ENCODE peak calls at places on chromosomes 6 and 20, in five cellular contexts. One of them, this sample, is unnamed.
A peak's percentile ranks its signal among the peaks of the same experiment; 100 is the strongest.

GRCh38 chr6:108116781-108117426 is 42.4 kb upstream of the OSTM1 start:
- DNase-seq in OCI-M1: no peak
- DNase-seq in occipital lobe: no peak
- DNase-seq in NB4: peak; percentile 13
- DNase-seq in ovary: no peak
- DNase-seq in this sample: no peak

GRCh38 chr6:43105538-43106218 is 29.6 kb downstream of the PTK7 start:
- DNase-seq in ovary: no peak
- DNase-seq in NB4: no peak
- DNase-seq in occipital lobe: no peak
- DNase-seq in OCI-M1: no peak
- DNase-seq in this sample: no peak

GRCh38 chr20:1813101-1813529 is 82.1 kb upstream of the SIRPA start:
- DNase-seq in NB4: no peak
- DNase-seq in occipital lobe: no peak
- DNase-seq in ovary: no peak
- DNase-seq in OCI-M1: no peak
- DNase-seq in this sample: peak; percentile 83

GRCh38 chr6:96104910-96105309 is 89.1 kb downstream of the FUT9 start:
- DNase-seq in ovary: no peak
- DNase-seq in NB4: no peak
- DNase-seq in occipital lobe: no peak
- DNase-seq in OCI-M1: no peak
- DNase-seq in this sample: no peak

GRCh38 chr6:83511901-83512681 is at the start of gene PRSS35:
- DNase-seq in ovary: peak; percentile 66
- DNase-seq in OCI-M1: peak; percentile 65
- DNase-seq in occipital lobe: peak; percentile 22
- DNase-seq in NB4: peak; percentile 72
- DNase-seq in this sample: peak; percentile 58

GRCh38 chr6:25404693-25405169 is 125.6 kb downstream of the CARMIL1 start:
- DNase-seq in ovary: no peak
- DNase-seq in NB4: no peak
- DNase-seq in OCI-M1: peak; percentile 47
- DNase-seq in occipital lobe: no peak
- DNase-seq in this sample: no peak

GRCh38 chr6:42281016-42281533 is 63.4 kb upstream of the MRPS10 start:
- DNase-seq in NB4: no peak
- DNase-seq in OCI-M1: no peak
- DNase-seq in ovary: no peak
- DNase-seq in occipital lobe: no peak
- DNase-seq in this sample: no peak

GRCh38 chr6:31132806-31133205 is 6.1 kb downstream of the PSORS1C2 start:
- DNase-seq in OCI-M1: no peak
- DNase-seq in NB4: no peak
- DNase-seq in occipital lobe: no peak
- DNase-seq in ovary: no peak
- DNase-seq in this sample: no peak

GRCh38 chr20:38272398-38272797 is 11.9 kb upstream of the KIAA1755 start:
- DNase-seq in OCI-M1: no peak
- DNase-seq in ovary: no peak
- DNase-seq in NB4: no peak
- DNase-seq in occipital lobe: no peak
- DNase-seq in this sample: no peak

GRCh38 chr20:53157443-53158408 is 185.6 kb downstream of the TSHZ2 start:
- DNase-seq in ovary: no peak
- DNase-seq in NB4: peak; percentile 75
- DNase-seq in OCI-M1: peak; percentile 57
- DNase-seq in occipital lobe: no peak
- DNase-seq in this sample: peak; percentile 19

GRCh38 chr20:63534427-63534830 is 2.7 kb downstream of the PTK6 start:
- DNase-seq in ovary: no peak
- DNase-seq in OCI-M1: no peak
- DNase-seq in occipital lobe: no peak
- DNase-seq in NB4: no peak
- DNase-seq in this sample: no peak

GRCh38 chr6:65059568-65059967 is 647.5 kb downstream of the EYS start:
- DNase-seq in OCI-M1: no peak
- DNase-seq in ovary: no peak
- DNase-seq in NB4: no peak
- DNase-seq in occipital lobe: no peak
- DNase-seq in this sample: no peak

GRCh38 chr6:119333707-119334295 is 15.8 kb downstream of the MAN1A1 start:
- DNase-seq in occipital lobe: no peak
- DNase-seq in NB4: no peak
- DNase-seq in OCI-M1: peak; percentile 29
- DNase-seq in ovary: no peak
- DNase-seq in this sample: no peak

GRCh38 chr20:48523191-48523757 is 304.5 kb downstream of the PREX1 start:
- DNase-seq in occipital lobe: no peak
- DNase-seq in OCI-M1: peak; percentile 54
- DNase-seq in ovary: no peak
- DNase-seq in NB4: peak; percentile 75
- DNase-seq in this sample: no peak

GRCh38 chr6:52503853-52504777 is 72.7 kb downstream of the TRAM2 start:
- DNase-seq in NB4: no peak
- DNase-seq in ovary: no peak
- DNase-seq in OCI-M1: peak; percentile 70
- DNase-seq in occipital lobe: no peak
- DNase-seq in this sample: peak; percentile 92

GRCh38 chr6:132819405-132820145 is 5.2 kb downstream of the RPS12 start:
- DNase-seq in ovary: no peak
- DNase-seq in NB4: peak; percentile 50
- DNase-seq in occipital lobe: no peak
- DNase-seq in OCI-M1: peak; percentile 44
- DNase-seq in this sample: no peak

GRCh38 chr6:130244728-130245127 is 22.0 kb upstream of the SAMD3 start:
- DNase-seq in NB4: no peak
- DNase-seq in ovary: no peak
- DNase-seq in OCI-M1: no peak
- DNase-seq in occipital lobe: no peak
- DNase-seq in this sample: no peak

GRCh38 chr6:20386218-20386617 is 15.5 kb upstream of the E2F3 start:
- DNase-seq in occipital lobe: no peak
- DNase-seq in NB4: no peak
- DNase-seq in ovary: no peak
- DNase-seq in OCI-M1: no peak
- DNase-seq in this sample: no peak

GRCh38 chr20:62377615-62378085 is 9.3 kb upstream of the RPS21 start:
- DNase-seq in ovary: no peak
- DNase-seq in OCI-M1: no peak
- DNase-seq in NB4: no peak
- DNase-seq in occipital lobe: no peak
- DNase-seq in this sample: no peak

GRCh38 chr6:127162808-127163207 is 44.3 kb downstream of the RSPO3 start:
- DNase-seq in NB4: no peak
- DNase-seq in OCI-M1: no peak
- DNase-seq in occipital lobe: no peak
- DNase-seq in ovary: no peak
- DNase-seq in this sample: no peak

GRCh38 chr6:159595173-159595572 is 97.9 kb downstream of the SOD2 start:
- DNase-seq in ovary: no peak
- DNase-seq in NB4: no peak
- DNase-seq in OCI-M1: no peak
- DNase-seq in occipital lobe: peak; percentile 29
- DNase-seq in this sample: no peak

GRCh38 chr6:2589171-2589661 is 161.5 kb downstream of the MYLK4 start:
- DNase-seq in ovary: no peak
- DNase-seq in NB4: no peak
- DNase-seq in OCI-M1: no peak
- DNase-seq in occipital lobe: no peak
- DNase-seq in this sample: no peak

GRCh38 chr6:89430563-89430962 is 2.4 kb upstream of the ANKRD6 start:
- DNase-seq in occipital lobe: no peak
- DNase-seq in OCI-M1: no peak
- DNase-seq in NB4: no peak
- DNase-seq in ovary: no peak
- DNase-seq in this sample: no peak

GRCh38 chr6:3522561-3523287 is 65.9 kb upstream of the SLC22A23 start:
- DNase-seq in NB4: no peak
- DNase-seq in OCI-M1: no peak
- DNase-seq in occipital lobe: no peak
- DNase-seq in ovary: no peak
- DNase-seq in this sample: no peak

GRCh38 chr6:47126647-47127339 is 84.7 kb upstream of the ADGRF1 start:
- DNase-seq in ovary: no peak
- DNase-seq in occipital lobe: no peak
- DNase-seq in OCI-M1: no peak
- DNase-seq in NB4: no peak
- DNase-seq in this sample: no peak

GRCh38 chr20:25284131-25284601 is 36.3 kb downstream of the PYGB start:
- DNase-seq in ovary: peak; percentile 2
- DNase-seq in occipital lobe: no peak
- DNase-seq in NB4: no peak
- DNase-seq in OCI-M1: no peak
- DNase-seq in this sample: no peak

GRCh38 chr6:21678990-21679389 is 85.4 kb downstream of the SOX4 start:
- DNase-seq in OCI-M1: peak; percentile 13
- DNase-seq in ovary: no peak
- DNase-seq in NB4: no peak
- DNase-seq in occipital lobe: no peak
- DNase-seq in this sample: no peak

GRCh38 chr20:40293740-40294139 is 395.3 kb downstream of the MAFB start:
- DNase-seq in OCI-M1: no peak
- DNase-seq in ovary: no peak
- DNase-seq in occipital lobe: no peak
- DNase-seq in NB4: no peak
- DNase-seq in this sample: no peak